ENCODE peak calls at places on chromosomes 1 and 21, in six cellular contexts. A is AG09319, C is WTC11, D is adrenal gland, X is breast epithelium, M is suprapubic skin. N is an unnamed sample.

GRCh38 chr1:203317429-203318228 is 12.3 kb downstream of the BTG2 start:
- DNase-seq in A (no peak), C (no peak), D (no peak), X (no peak), M (no peak), N (no peak)

GRCh38 chr1:199161766-199162303 is 523.0 kb downstream of the PTPRC start:
- DNase-seq in A (no peak), C (no peak), D (no peak), X (no peak), M (no peak), N (no peak)

GRCh38 chr21:40155563-40155962 is 288.3 kb downstream of the PCP4 start:
- DNase-seq in A (no peak), C (no peak), D (no peak), X (no peak), M (no peak), N (peak)

GRCh38 chr1:231814031-231814430 is 187.4 kb downstream of the DISC1 start:
- DNase-seq in A (no peak), C (no peak), D (no peak), X (no peak), M (no peak), N (no peak)

GRCh38 chr1:200317236-200317635 is 92.6 kb downstream of the ZNF281 start:
- DNase-seq in A (peak), C (no peak), D (no peak), X (no peak), M (no peak), N (no peak)

GRCh38 chr1:168974611-168975010 is 131.9 kb upstream of the ATP1B1 start:
- DNase-seq in A (no peak), C (no peak), D (no peak), X (no peak), M (no peak), N (no peak)

GRCh38 chr1:34378968-34379729 is 202.4 kb downstream of the C1orf94 start:
- DNase-seq in A (no peak), C (no peak), D (no peak), X (no peak), M (no peak), N (no peak)

GRCh38 chr1:92037400-92037799 is 7.6 kb downstream of the EPHX4 start:
- DNase-seq in A (no peak), C (no peak), D (no peak), X (no peak), M (no peak), N (no peak)

GRCh38 chr1:47624531-47624930 is 186.7 kb downstream of the FOXD2 start:
- DNase-seq in A (no peak), C (no peak), D (peak), X (peak), M (no peak), N (peak)

GRCh38 chr1:68979891-68980290 is 483.0 kb upstream of the DEPDC1 start:
- DNase-seq in A (no peak), C (no peak), D (no peak), X (no peak), M (no peak), N (no peak)

GRCh38 chr1:94634977-94635416 is 93.4 kb upstream of the F3 start:
- DNase-seq in A (no peak), C (no peak), D (no peak), X (no peak), M (peak), N (no peak)

GRCh38 chr1:118878661-118879060 is 109.5 kb downstream of the TBX15 start:
- DNase-seq in A (no peak), C (no peak), D (no peak), X (no peak), M (no peak), N (no peak)

GRCh38 chr21:42006765-42007164 is 3.4 kb downstream of the ZBTB21 start:
- DNase-seq in A (no peak), C (no peak), D (no peak), X (no peak), M (no peak), N (no peak)

GRCh38 chr1:198320748-198321147 is 163.9 kb downstream of the NEK7 start:
- DNase-seq in A (no peak), C (no peak), D (no peak), X (no peak), M (no peak), N (no peak)

GRCh38 chr1:6727535-6727934 is 25.9 kb upstream of the DNAJC11 start:
- DNase-seq in A (no peak), C (peak), D (peak), X (peak), M (no peak), N (no peak)

GRCh38 chr1:1213153-1213918 is 617 bp downstream of the TNFRSF4 start:
- DNase-seq in A (no peak), C (no peak), D (no peak), X (no peak), M (no peak), N (no peak)

GRCh38 chr1:58248067-58248466 is 298.5 kb downstream of the OMA1 start:
- DNase-seq in A (no peak), C (no peak), D (no peak), X (no peak), M (no peak), N (no peak)

GRCh38 chr1:58249371-58249728 is 297.2 kb downstream of the OMA1 start:
- DNase-seq in A (no peak), C (no peak), D (no peak), X (no peak), M (no peak), N (no peak)

GRCh38 chr1:58250587-58250948 is 296.0 kb downstream of the OMA1 start:
- DNase-seq in A (no peak), C (no peak), D (no peak), X (no peak), M (no peak), N (no peak)

GRCh38 chr1:58249729-58250586 is 296.6 kb downstream of the OMA1 start:
- DNase-seq in A (no peak), C (peak), D (peak), X (no peak), M (no peak), N (peak)

GRCh38 chr1:58251415-58252073 is 295.0 kb downstream of the OMA1 start:
- DNase-seq in A (no peak), C (peak), D (no peak), X (no peak), M (no peak), N (no peak)
- TF ChIP-seq CTCF in A (peak), C (peak), D (no peak), X (no peak), M (no peak), N (peak)

GRCh38 chr1:193338194-193338593 is 151.8 kb upstream of the B3GALT2 start:
- DNase-seq in A (no peak), C (no peak), D (no peak), X (no peak), M (no peak), N (no peak)
- TF ChIP-seq CTCF in A (peak), C (no peak), D (no peak), X (no peak), M (no peak), N (no peak)

GRCh38 chr1:16012590-16013219 is 5.1 kb downstream of the HSPB7 start:
- DNase-seq in A (no peak), C (peak), D (peak), X (peak), M (no peak), N (no peak)
- TF ChIP-seq CTCF in A (no peak), C (no peak), D (no peak), X (no peak), M (no peak), N (no peak)

GRCh38 chr1:228181635-228182034 is 16.0 kb downstream of the IBA57 start:
- DNase-seq in A (no peak), C (no peak), D (no peak), X (no peak), M (peak), N (no peak)

GRCh38 chr1:228182296-228183030 is 16.9 kb downstream of the IBA57 start:
- DNase-seq in A (no peak), C (no peak), D (no peak), X (no peak), M (peak), N (no peak)

GRCh38 chr1:228181105-228181504 is 15.5 kb downstream of the IBA57 start:
- DNase-seq in A (no peak), C (no peak), D (no peak), X (no peak), M (peak), N (no peak)

GRCh38 chr1:228178737-228179720 is 13.4 kb downstream of the IBA57 start:
- DNase-seq in A (no peak), C (no peak), D (peak), X (no peak), M (peak), N (no peak)

DNA sequence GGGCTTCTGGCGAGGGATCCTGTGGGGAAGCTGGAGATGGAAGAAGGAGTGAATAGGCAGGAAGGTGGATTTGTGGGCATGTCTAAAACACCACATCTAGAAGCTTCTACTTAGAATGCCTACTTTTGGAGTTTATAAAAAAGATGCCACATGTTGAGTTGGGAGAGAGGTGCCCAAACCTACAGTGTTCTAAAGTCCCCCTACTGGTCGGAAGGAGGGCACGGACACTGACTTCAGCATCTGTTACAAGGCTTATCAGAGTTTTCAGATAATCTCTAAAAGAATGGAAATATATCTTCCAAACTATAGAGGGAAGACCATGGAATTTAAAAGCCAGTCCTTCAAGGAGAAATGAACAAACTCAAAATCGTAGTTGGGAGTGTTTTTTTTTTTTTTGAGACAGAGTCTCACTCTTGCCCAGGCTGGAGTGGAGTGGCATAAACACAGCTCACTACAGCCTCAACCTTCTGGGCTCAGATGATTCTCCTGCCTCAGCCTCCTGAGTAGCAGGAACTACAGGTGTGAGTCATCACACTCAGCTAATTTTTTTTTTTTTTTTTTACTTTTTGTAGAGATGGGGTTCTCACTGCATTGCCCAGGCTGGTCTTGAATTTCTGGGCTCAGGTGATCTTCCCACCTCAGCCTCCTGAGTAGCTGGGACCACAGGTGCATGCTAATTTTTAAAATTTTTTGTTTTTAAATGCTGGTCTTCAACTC is 14.8 kb downstream of the IBA57 start:
- DNase-seq in A (no peak), C (no peak), D (no peak), X (no peak), M (peak), N (no peak)
- TF ChIP-seq CTCF in A (peak), C (peak), D (peak), X (peak), M (no peak), N (peak)

GRCh38 chr1:18232052-18232451 is 124.5 kb downstream of the IGSF21 start:
- DNase-seq in A (no peak), C (no peak), D (no peak), X (no peak), M (no peak), N (no peak)
- TF ChIP-seq CTCF in A (no peak), C (peak), D (no peak), X (no peak), M (no peak), N (peak)

GRCh38 chr1:19306941-19307340 is 5.0 kb downstream of the AKR7A2 start:
- DNase-seq in A (no peak), C (no peak), D (no peak), X (no peak), M (no peak), N (no peak)
- TF ChIP-seq CTCF in A (no peak), C (no peak), D (no peak), X (no peak), M (no peak), N (no peak)

N was measured in type B pancreatic cell.